ENCODE peak calls at places on chromosomes 11 and 22, in four cellular contexts. N, V, I and O are unnamed samples.

GRCh38 chr11:65854871-65855837 is 2.8 kb downstream of the CFL1 start:
- DNase-seq in N (no peak), I (no peak), V (no peak), O (no peak)

GRCh38 chr11:57491371-57492061 is 24.0 kb downstream of the SLC43A1 start:
- DNase-seq in N (peak; percentile 49), I (peak; percentile 70), V (peak; percentile 32), O (peak; percentile 59)

GRCh38 chr11:126115820-126116319 is 53.2 kb upstream of the CDON start:
- DNase-seq in N (no peak), I (peak; percentile 78), V (no peak), O (peak; percentile 76)

GRCh38 chr11:126194121-126194543 is 17.3 kb downstream of the RPUSD4 start:
- DNase-seq in V (no peak), N (peak; percentile 57), I (peak; percentile 57), O (peak; percentile 41)

GRCh38 chr11:14248577-14248976 is 110.4 kb downstream of the RRAS2 start:
- DNase-seq in V (no peak), N (peak; percentile 16), I (no peak), O (peak; percentile 76)

GRCh38 chr22:26893711-26894110 is 236.3 kb downstream of the MIAT start:
- DNase-seq in I (no peak), V (no peak), N (no peak), O (no peak)

GRCh38 chr11:110468095-110468494 is 38.3 kb downstream of the FDX1 start:
- DNase-seq in N (no peak), V (no peak), I (no peak), O (no peak)

GRCh38 chr11:111327908-111328624 is 29.7 kb downstream of the POU2AF3 start:
- DNase-seq in N (no peak), V (no peak), I (no peak), O (no peak)

GRCh38 chr11:114075891-114076441 is 16.5 kb downstream of the ZBTB16 start:
- DNase-seq in N (peak; percentile 62), V (peak; percentile 56), I (peak; percentile 68), O (peak; percentile 28)

GRCh38 chr22:36979511-36979910 is 39.7 kb downstream of the TST start:
- DNase-seq in V (no peak), N (no peak), I (no peak), O (no peak)

GRCh38 chr11:94219771-94220170 is 84.6 kb upstream of the IZUMO1R start:
- DNase-seq in V (no peak), N (no peak), I (no peak), O (no peak)